ENCODE peak calls at places on chromosomes 13 and 19, in ten cellular contexts. X is GM20000; G is cardiac muscle cell; B is stimulated activated CD4-positive, alpha-beta T cell treated with anti-CD3 and anti-CD28 coated beads, Interleukin-4, amount 100 ng/mL, for 48 hours; K is amniotic stem cell; M is activated CD4-positive, CD25-positive, alpha-beta regulatory T cell treated with anti-CD3 and anti-CD28 coated beads, Interleukin-2, amount 50 U/mL, for 72 hours; N is naive thymus-derived CD4-positive, alpha-beta T cell; H is stromal cell of bone marrow; Y is NCI-H748 treated with DMSO at 0.1 percent for 48 hours; W is DMS79 treated with DMSO at 0.1 percent for 48 hours. R is an unnamed sample.

GRCh38 chr19:38172001-38172400 is 52.0 kb downstream of the DPF1 start:
- DNase-seq in X (no peak), G (no peak), B (no peak), K (no peak), M (no peak), N (no peak), H (no peak), Y (no peak), W (no peak), R (no peak)

GRCh38 chr13:26246154-26246553 is 7.8 kb upstream of the CDK8 start:
- DNase-seq in X (no peak), G (no peak), B (no peak), K (no peak), M (no peak), N (no peak), H (no peak), Y (peak), W (no peak), R (no peak)

GRCh38 chr13:77375554-77375953 is 48.7 kb upstream of the MYCBP2 start:
- DNase-seq in X (no peak), G (no peak), B (no peak), K (no peak), M (no peak), N (no peak), H (no peak), Y (no peak), W (no peak), R (no peak)

GRCh38 chr13:49357694-49358093 is 86.2 kb downstream of the CAB39L start:
- DNase-seq in X (no peak), G (no peak), B (no peak), K (no peak), M (no peak), N (no peak), H (peak), Y (no peak), W (no peak), R (no peak)

GRCh38 chr13:97191615-97192014 is 30.5 kb upstream of the MBNL2 start:
- DNase-seq in X (no peak), G (no peak), B (no peak), K (no peak), M (no peak), N (no peak), H (no peak), Y (no peak), W (no peak), R (no peak)

GRCh38 chr13:35978607-35979316 is 152.4 kb downstream of the DCLK1 start:
- DNase-seq in X (peak), G (peak), B (no peak), K (no peak), M (no peak), N (peak), H (peak), Y (peak), W (peak), R (peak)

GRCh38 chr13:102913924-102914628 is 68.2 kb downstream of the ERCC5 start:
- DNase-seq in X (no peak), G (no peak), B (no peak), K (no peak), M (no peak), N (no peak), H (no peak), Y (no peak), W (peak), R (peak)

GRCh38 chr13:90738881-90739280 is 608.6 kb upstream of the MIR17HG start:
- DNase-seq in X (no peak), G (no peak), B (no peak), K (no peak), M (no peak), N (no peak), H (no peak), Y (no peak), W (no peak), R (no peak)

GRCh38 chr13:20803180-20803965 is 29.6 kb upstream of the EEF1AKMT1 start:
- DNase-seq in X (no peak), G (no peak), B (no peak), K (no peak), M (no peak), N (no peak), H (no peak), Y (no peak), W (no peak), R (no peak)

GRCh38 chr19:10593148-10593547 is 6.0 kb upstream of the AP1M2 start:
- DNase-seq in X (no peak), G (no peak), B (no peak), K (no peak), M (no peak), N (no peak), H (no peak), Y (no peak), W (no peak), R (no peak)

R was measured in testis.